ENCODE peak calls at places on chromosomes 7 and 10, in seven cellular contexts. C is T-helper 9 cell; L is CD8-positive, alpha-beta T cell; V is globus pallidus; K is PC-9; M is NCI-H2081; E is activated CD4-positive, alpha-beta T cell treated with anti-CD3 and anti-CD28 coated beads, Interleukin-2, amount 50 U/mL, for 1 hour. G is an unnamed sample.

GRCh38 chr10:31133628-31134302 is 102.1 kb upstream of the ZNF438 start:
- DNase-seq in C (peak; percentile 64), L (peak; percentile 37), V (peak; percentile 93), K (no peak), M (peak; percentile 64), E (peak; percentile 66), G (peak; percentile 79)

GRCh38 chr7:21504021-21504420 is 38.8 kb upstream of the DNAH11 start:
- DNase-seq in C (no peak), L (no peak), V (no peak), K (peak; percentile 79), M (no peak), E (no peak), G (no peak)

GRCh38 chr10:15363031-15363430 is 8.1 kb downstream of the FAM171A1 start:
- DNase-seq in C (no peak), L (no peak), V (no peak), K (no peak), M (no peak), E (no peak), G (no peak)

GRCh38 chr7:72003236-72003635 is 408.9 kb downstream of the CALN1 start:
- DNase-seq in C (no peak), L (no peak), V (no peak), K (no peak), M (no peak), E (no peak), G (no peak)

GRCh38 chr10:78407009-78407711 is 373.5 kb downstream of the RPS24 start:
- DNase-seq in C (no peak), L (no peak), V (peak; percentile 54), K (peak; percentile 68), M (peak; percentile 78), E (peak; percentile 50), G (peak; percentile 82)

GRCh38 chr7:51084121-51084520 is 232.5 kb downstream of the COBL start:
- DNase-seq in C (no peak), L (no peak), V (no peak), K (no peak), M (no peak), E (no peak), G (no peak)

GRCh38 chr10:119177708-119178370 is 773 bp downstream of the PRDX3 start:
- DNase-seq in C (no peak), L (no peak), V (no peak), K (no peak), M (no peak), E (peak; percentile 16), G (peak; percentile 74)

GRCh38 chr7:111931016-111931517 is 275.1 kb downstream of the DOCK4 start:
- DNase-seq in C (no peak), L (no peak), V (no peak), K (no peak), M (peak; percentile 2), E (no peak), G (no peak)

GRCh38 chr10:48503293-48503911 is 101.5 kb downstream of the ARHGAP22 start:
- DNase-seq in C (no peak), L (no peak), V (no peak), K (no peak), M (no peak), E (no peak), G (no peak)

GRCh38 chr7:142579946-142580345 is 169.3 kb upstream of the PRSS1 start:
- DNase-seq in C (no peak), L (no peak), V (no peak), K (no peak), M (no peak), E (no peak), G (no peak)

GRCh38 chr10:132158122-132158741 is 28.5 kb upstream of the DPYSL4 start:
- DNase-seq in C (peak; percentile 18), L (peak; percentile 21), V (no peak), K (no peak), M (no peak), E (no peak), G (peak; percentile 59)

GRCh38 chr7:22726345-22726848 is 603 bp upstream of the IL6 start:
- DNase-seq in C (peak; percentile 25), L (no peak), V (no peak), K (peak; percentile 79), M (no peak), E (peak; percentile 36), G (peak; percentile 65)

GRCh38 chr10:78518224-78518623 is 484.6 kb downstream of the RPS24 start:
- DNase-seq in C (no peak), L (no peak), V (no peak), K (peak; percentile 4), M (no peak), E (no peak), G (no peak)

GRCh38 chr7:3712841-3713240 is 411.8 kb downstream of the SDK1 start:
- DNase-seq in C (no peak), L (no peak), V (no peak), K (peak; percentile 40), M (no peak), E (no peak), G (no peak)

GRCh38 chr10:97333601-97334369 is 744 bp downstream of the FRAT2 start:
- DNase-seq in C (peak; percentile 5), L (no peak), V (no peak), K (no peak), M (no peak), E (no peak), G (peak; percentile 71)

GRCh38 chr7:43482679-43483252 is 100.1 kb upstream of the STK17A start:
- DNase-seq in C (no peak), L (no peak), V (no peak), K (no peak), M (no peak), E (no peak), G (no peak)

GRCh38 chr7:157432957-157433576 is 96.3 kb downstream of the DNAJB6 start:
- DNase-seq in C (peak; percentile 50), L (peak; percentile 24), V (peak; percentile 17), K (no peak), M (peak; percentile 51), E (peak; percentile 67), G (peak; percentile 71)

GRCh38 chr10:7707858-7708622 is 4.9 kb downstream of the ITIH2 start:
- DNase-seq in C (no peak), L (no peak), V (no peak), K (no peak), M (no peak), E (no peak), G (no peak)

GRCh38 chr10:17643339-17643754 is 604 bp upstream of the STAM start:
- DNase-seq in C (no peak), L (no peak), V (no peak), K (peak; percentile 83), M (peak; percentile 59), E (peak; percentile 20), G (no peak)

GRCh38 chr10:72315611-72316385 is 38.9 kb downstream of the DNAJB12 start:
- DNase-seq in C (no peak), L (no peak), V (no peak), K (peak; percentile 94), M (no peak), E (no peak), G (peak; percentile 31)

GRCh38 chr7:109256762-109257560 is 687.3 kb downstream of the DNAJB9 start:
- DNase-seq in C (no peak), L (no peak), V (no peak), K (no peak), M (no peak), E (no peak), G (no peak)

GRCh38 chr10:119705434-119705831 is 20.4 kb upstream of the INPP5F start:
- DNase-seq in C (no peak), L (no peak), V (no peak), K (no peak), M (no peak), E (no peak), G (peak; percentile 69)

GRCh38 chr10:105679781-105680180 is 1038.7 kb downstream of the SORCS3 start:
- DNase-seq in C (no peak), L (no peak), V (no peak), K (no peak), M (no peak), E (no peak), G (no peak)

GRCh38 chr10:17563452-17563851 is 53.7 kb downstream of the HACD1 start:
- DNase-seq in C (no peak), L (no peak), V (no peak), K (no peak), M (no peak), E (no peak), G (no peak)

GRCh38 chr7:108875139-108875538 is 305.5 kb downstream of the DNAJB9 start:
- DNase-seq in C (no peak), L (no peak), V (no peak), K (no peak), M (no peak), E (no peak), G (peak; percentile 23)

GRCh38 chr10:121678631-121679174 is 80.5 kb upstream of the FGFR2 start:
- DNase-seq in C (no peak), L (no peak), V (no peak), K (no peak), M (no peak), E (no peak), G (no peak)

GRCh38 chr10:76315240-76315639 is 883.8 kb downstream of the LRMDA start:
- DNase-seq in C (no peak), L (no peak), V (no peak), K (no peak), M (no peak), E (no peak), G (no peak)

GRCh38 chr7:73742338-73742752 is 3.7 kb upstream of the ABHD11 start:
- DNase-seq in C (no peak), L (no peak), V (no peak), K (peak; percentile 89), M (no peak), E (no peak), G (no peak)

GRCh38 chr10:101283762-101284161 is 54.5 kb upstream of the LBX1 start:
- DNase-seq in C (no peak), L (no peak), V (no peak), K (no peak), M (no peak), E (no peak), G (no peak)

GRCh38 chr7:108499575-108499974 is 26.4 kb downstream of the PNPLA8 start:
- DNase-seq in C (no peak), L (no peak), V (no peak), K (no peak), M (no peak), E (no peak), G (no peak)

GRCh38 chr10:122734266-122734665 is 34.6 kb upstream of the C10orf120 start:
- DNase-seq in C (no peak), L (no peak), V (no peak), K (no peak), M (no peak), E (no peak), G (no peak)